ENCODE peak calls at places on chromosomes 16 and 17, in eight cellular contexts. A, M, H, P, E, S, N and R are unnamed samples. For H3K27me3, the result is how much of the 10 kb centered on the place peaks cover.

GRCh38 chr16:87854053-87854906 is 15.0 kb downstream of the SLC7A5 start:
- DNase-seq in A (no peak), M (no peak), H (peak), P (no peak), E (no peak), S (no peak), N (no peak), R (no peak)

GRCh38 chr17:44915321-44915726 is at the start of gene GFAP:
- DNase-seq in A (no peak), M (peak), H (no peak), P (no peak), E (peak), S (no peak), N (no peak), R (no peak)

GRCh38 chr17:384622-385194 is 32.1 kb upstream of the RPH3AL start:
- DNase-seq in A (no peak), M (no peak), H (no peak), P (no peak), E (no peak), S (no peak), N (no peak), R (no peak)

GRCh38 chr17:50559674-50560184 is 786 bp upstream of the CACNA1G start:
- DNase-seq in A (peak), M (peak), H (no peak), P (peak), E (peak), S (no peak), N (peak), R (peak)

GRCh38 chr16:1740781-1741490 is 30.4 kb downstream of the NME3 start:
- DNase-seq in A (no peak), M (no peak), H (no peak), P (no peak), E (no peak), S (no peak), N (no peak), R (no peak)

GRCh38 chr17:2889256-2889655 is 93.0 kb downstream of the RAP1GAP2 start:
- DNase-seq in A (no peak), M (no peak), H (no peak), P (no peak), E (no peak), S (no peak), N (no peak), R (no peak)

GRCh38 chr17:2337152-2337810 is at the start of gene SGSM2:
- DNase-seq in A (peak), M (peak), H (no peak), P (peak), E (peak), S (no peak), N (peak), R (peak)

GRCh38 chr16:48539485-48540221 is 70.3 kb downstream of the N4BP1 start:
- DNase-seq in A (no peak), M (no peak), H (no peak), P (no peak), E (no peak), S (no peak), N (no peak), R (no peak)

GRCh38 chr17:17670701-17671319 is 10.4 kb upstream of the RAI1 start:
- DNase-seq in A (no peak), M (no peak), H (no peak), P (no peak), E (no peak), S (no peak), N (no peak), R (peak)

GRCh38 chr17:78716292-78716691 is 65.8 kb downstream of the CYTH1 start:
- DNase-seq in A (no peak), M (no peak), H (no peak), P (no peak), E (no peak), S (no peak), N (no peak), R (no peak)

GRCh38 chr17:78716814-78717393 is 65.2 kb downstream of the CYTH1 start:
- DNase-seq in A (peak), M (peak), H (no peak), P (peak), E (peak), S (no peak), N (peak), R (peak)

GRCh38 chr17:78715000-78715771 is 66.9 kb downstream of the CYTH1 start:
- DNase-seq in A (no peak), M (no peak), H (no peak), P (no peak), E (no peak), S (no peak), N (no peak), R (peak)

GRCh38 chr17:78714534-78714933 is 67.5 kb downstream of the CYTH1 start:
- DNase-seq in A (no peak), M (no peak), H (no peak), P (no peak), E (no peak), S (no peak), N (no peak), R (peak)

GRCh38 chr17:78715876-78716275 is 66.2 kb downstream of the CYTH1 start:
- DNase-seq in A (no peak), M (no peak), H (no peak), P (no peak), E (no peak), S (no peak), N (no peak), R (no peak)
- H3K27ac ChIP-seq in A (no peak), M (no peak), H (no peak), P (no peak), E (no peak), S (no peak), N (no peak), R (no peak)

GRCh38 chr17:67717192-67717623 is 528 bp upstream of the NOL11 start:
- DNase-seq in A (no peak), M (no peak), H (no peak), P (no peak), E (no peak), S (no peak), N (no peak), R (no peak)

GRCh38 chr17:67711916-67712315 is 5.8 kb upstream of the NOL11 start:
- DNase-seq in A (no peak), M (no peak), H (no peak), P (no peak), E (no peak), S (no peak), N (no peak), R (no peak)

GRCh38 chr17:67712375-67712774 is 5.4 kb upstream of the NOL11 start:
- DNase-seq in A (no peak), M (no peak), H (no peak), P (no peak), E (no peak), S (no peak), N (no peak), R (no peak)

GRCh38 chr17:67716405-67716798 is 1.3 kb upstream of the NOL11 start:
- DNase-seq in A (no peak), M (no peak), H (no peak), P (no peak), E (no peak), S (no peak), N (no peak), R (no peak)

DNA sequence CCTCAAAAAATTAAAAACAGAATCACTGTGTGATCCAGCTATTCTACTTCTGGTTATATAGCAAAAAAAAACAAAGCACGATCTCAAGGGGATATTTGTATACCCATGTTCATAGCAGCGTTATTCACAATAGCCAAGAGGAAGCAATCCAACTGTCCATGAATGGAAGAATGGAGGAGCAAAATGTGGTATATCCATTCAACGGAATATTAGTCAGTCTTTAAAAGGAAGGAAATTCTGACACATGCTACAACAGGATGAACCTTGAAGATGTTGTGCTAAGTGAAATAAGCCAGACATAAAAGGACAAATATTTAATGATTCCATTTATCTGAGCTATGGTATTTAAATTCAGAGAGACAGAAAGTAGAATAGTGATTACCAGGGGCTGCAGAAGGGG is 4.6 kb upstream of the NOL11 start:
- DNase-seq in A (no peak), M (no peak), H (no peak), P (no peak), E (no peak), S (no peak), N (no peak), R (no peak)
- H3K4me3 ChIP-seq in A (no peak), M (no peak), H (no peak), P (no peak), E (no peak), S (no peak), N (no peak), R (no peak)

DNA sequence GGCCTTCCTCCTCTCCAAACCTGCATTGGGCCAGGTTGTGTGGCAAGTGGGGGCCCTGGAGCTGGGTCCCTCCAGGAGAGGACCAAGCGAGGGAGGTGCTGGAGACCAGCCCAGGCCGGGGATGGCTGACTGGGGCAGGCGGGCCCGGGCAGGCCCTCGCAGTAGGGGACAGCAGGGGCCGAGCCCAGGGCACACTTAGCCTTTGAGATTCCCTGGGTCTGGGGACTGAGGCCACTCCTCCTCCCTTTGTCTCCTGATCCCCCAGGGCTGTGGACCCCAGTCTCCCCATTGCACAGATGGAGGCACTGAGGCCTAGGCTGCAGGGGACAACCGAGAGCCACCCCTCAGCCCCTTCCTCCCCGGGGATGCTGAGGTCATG is 5.2 kb downstream of the FOXJ1 start:
- DNase-seq in A (no peak), M (no peak), H (no peak), P (no peak), E (no peak), S (no peak), N (no peak), R (no peak)
- H3K27me3 ChIP-seq in A (half or more), M (under half), H (under half), P (half or more), E (half or more), S (half or more), N (under half), R (under half)

DNA sequence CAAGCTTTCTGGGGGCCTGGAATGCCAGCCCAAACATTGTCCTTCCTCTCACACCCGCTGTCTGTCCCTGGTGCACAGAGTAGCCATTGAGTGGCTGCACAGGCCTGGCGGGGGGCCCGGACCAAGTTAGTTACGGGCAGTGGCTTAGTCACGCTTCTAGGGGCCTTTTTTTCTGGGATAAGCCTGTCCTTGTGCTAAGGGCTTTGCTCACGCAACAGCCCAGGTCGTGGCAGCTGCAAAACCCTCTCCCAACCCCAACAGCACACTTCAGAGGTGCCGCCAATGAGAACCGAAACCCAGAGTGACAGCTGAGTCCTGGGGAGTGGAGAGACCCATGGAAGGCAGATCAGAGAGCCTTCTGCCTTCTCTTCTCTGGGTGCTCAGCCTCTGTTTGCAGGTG is 9.0 kb downstream of the WSCD1 start:
- DNase-seq in A (no peak), M (no peak), H (no peak), P (no peak), E (no peak), S (no peak), N (no peak), R (peak)
- H3K27ac ChIP-seq in A (no peak), M (no peak), H (no peak), P (no peak), E (no peak), S (no peak), N (no peak), R (peak)

GRCh38 chr17:78892520-78892919 is 10.5 kb downstream of the CEP295NL start:
- DNase-seq in A (no peak), M (no peak), H (no peak), P (no peak), E (no peak), S (no peak), N (no peak), R (no peak)

GRCh38 chr17:78890111-78890897 is 12.7 kb downstream of the CEP295NL start:
- DNase-seq in A (no peak), M (peak), H (no peak), P (no peak), E (peak), S (no peak), N (no peak), R (no peak)

GRCh38 chr17:78892062-78892456 is 10.9 kb downstream of the CEP295NL start:
- DNase-seq in A (no peak), M (no peak), H (no peak), P (no peak), E (no peak), S (no peak), N (no peak), R (no peak)

GRCh38 chr17:78892936-78893379 is 10.0 kb downstream of the CEP295NL start:
- DNase-seq in A (no peak), M (no peak), H (no peak), P (no peak), E (no peak), S (no peak), N (no peak), R (no peak)

DNA sequence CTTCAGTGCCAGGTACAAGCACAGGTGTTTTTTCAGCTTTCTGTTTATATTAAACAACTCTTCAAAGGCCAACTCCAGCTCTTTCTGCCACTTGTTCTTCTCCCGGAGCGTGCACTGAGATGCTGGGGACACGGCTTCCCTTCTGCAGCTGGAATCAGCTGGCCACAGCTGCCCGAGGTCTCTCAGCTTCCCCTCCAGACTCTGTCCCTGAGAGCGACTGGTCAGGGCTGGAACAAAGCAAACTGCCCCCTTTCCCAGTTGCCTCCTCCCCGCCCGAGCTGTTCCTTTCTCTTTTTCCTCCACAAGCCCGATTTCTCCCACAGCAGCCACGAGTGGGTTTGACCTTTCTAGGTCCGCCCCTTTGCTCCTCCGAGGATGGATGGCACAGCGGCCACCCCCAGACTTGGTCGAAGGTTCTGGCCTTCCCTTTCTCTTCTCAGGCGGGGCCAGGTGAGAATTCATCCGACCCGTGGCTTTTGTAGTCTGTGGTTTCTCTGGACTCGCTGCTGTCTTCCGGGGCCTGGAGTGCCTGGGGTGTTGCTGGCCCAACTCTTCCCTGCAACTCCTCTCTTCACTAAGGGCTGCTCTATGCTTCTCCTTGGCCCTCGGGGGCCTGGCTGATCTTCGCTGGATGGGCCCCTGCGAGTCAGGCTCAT is 11.5 kb downstream of the CEP295NL start:
- DNase-seq in A (no peak), M (no peak), H (no peak), P (no peak), E (no peak), S (no peak), N (no peak), R (no peak)
- H3K4me3 ChIP-seq in A (no peak), M (no peak), H (no peak), P (no peak), E (no peak), S (no peak), N (no peak), R (no peak)

DNA sequence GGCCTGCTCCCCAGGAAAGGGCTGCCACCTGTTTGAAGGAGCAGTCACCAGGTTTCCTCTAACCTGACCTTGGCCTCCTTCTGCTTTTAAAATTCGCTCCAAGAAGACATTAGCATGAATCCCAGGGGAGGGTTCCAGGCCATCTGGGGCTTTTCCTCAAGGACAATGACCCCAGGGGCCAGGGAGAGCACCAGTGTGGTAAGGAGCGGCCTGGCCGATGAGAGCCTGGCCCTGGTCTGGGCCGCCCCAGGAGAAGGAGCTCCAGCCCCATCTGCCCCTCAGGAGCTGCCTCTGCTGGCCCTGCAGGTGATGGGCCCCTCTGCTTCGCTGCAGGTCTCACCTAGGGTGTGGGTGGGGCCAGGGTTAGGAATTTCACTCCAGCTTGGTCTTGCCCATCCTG is 209.2 kb upstream of the TNRC6C start:
- DNase-seq in A (no peak), M (peak), H (no peak), P (no peak), E (no peak), S (no peak), N (no peak), R (no peak)
- H3K27me3 ChIP-seq in A (under half), M (under half), H (half or more), P (under half), E (under half), S (under half), N (under half), R (under half)

GRCh38 chr17:64254755-64255154 is 8.3 kb downstream of the TEX2 start:
- DNase-seq in A (no peak), M (no peak), H (no peak), P (no peak), E (no peak), S (no peak), N (no peak), R (no peak)

GRCh38 chr17:64259436-64259835 is 3.6 kb downstream of the TEX2 start:
- DNase-seq in A (no peak), M (no peak), H (no peak), P (no peak), E (no peak), S (no peak), N (no peak), R (no peak)

GRCh38 chr17:64255764-64256163 is 7.3 kb downstream of the TEX2 start:
- DNase-seq in A (no peak), M (no peak), H (no peak), P (no peak), E (no peak), S (no peak), N (no peak), R (no peak)

GRCh38 chr17:64259922-64260321 is 3.1 kb downstream of the TEX2 start:
- DNase-seq in A (peak), M (no peak), H (peak), P (peak), E (no peak), S (no peak), N (no peak), R (no peak)

DNA sequence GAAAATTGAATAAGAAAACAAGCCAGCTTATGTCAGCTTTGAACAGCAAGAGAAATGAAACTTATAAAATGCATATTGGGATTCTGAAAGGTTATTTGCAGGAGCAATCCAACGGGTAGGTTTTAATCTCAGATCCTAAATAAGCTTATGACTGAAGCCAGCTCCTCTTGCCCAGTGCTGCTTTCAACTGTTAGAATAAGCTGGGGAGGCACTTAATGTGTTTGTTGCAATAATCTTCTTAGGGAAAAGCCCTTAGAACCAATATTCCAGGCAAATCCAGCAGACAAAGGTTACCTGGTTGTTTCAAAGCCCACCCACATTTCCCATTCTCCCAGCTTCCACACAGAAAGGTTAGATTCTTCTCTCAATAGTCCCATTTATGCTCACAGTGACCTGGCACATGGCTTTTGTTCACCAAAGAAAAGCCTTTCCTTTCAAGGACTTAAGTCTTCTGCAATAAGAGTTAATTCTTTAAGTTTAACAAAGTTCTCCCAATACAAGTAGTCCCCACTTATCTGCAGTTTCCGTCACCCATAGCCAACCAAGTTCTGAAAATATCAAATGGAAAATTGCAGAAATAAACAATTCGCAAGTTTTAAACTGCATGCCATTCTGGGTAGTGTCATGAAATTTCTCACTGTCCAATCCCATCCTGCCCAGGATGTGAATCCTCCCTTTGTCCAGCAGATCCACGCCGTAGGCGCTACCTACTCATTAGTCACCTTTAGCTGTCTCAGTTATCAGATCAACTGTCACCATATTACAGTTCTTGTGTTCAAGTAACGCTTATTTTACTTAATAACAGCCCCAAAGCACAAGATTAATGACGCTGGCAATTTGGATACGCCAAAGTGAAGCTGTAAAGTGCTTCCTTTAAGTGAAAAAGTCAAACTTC is 5.9 kb downstream of the TEX2 start:
- DNase-seq in A (peak), M (no peak), H (peak), P (no peak), E (no peak), S (no peak), N (no peak), R (no peak)
- H3K27ac ChIP-seq in A (no peak), M (no peak), H (no peak), P (no peak), E (no peak), S (no peak), N (no peak), R (no peak)

GRCh38 chr17:80832888-80833583 is 158.6 kb upstream of the CHMP6 start:
- DNase-seq in A (peak), M (peak), H (peak), P (peak), E (peak), S (peak), N (peak), R (peak)
- H3K4me3 ChIP-seq in A (peak), M (peak), H (peak), P (peak), E (peak), S (peak), N (peak), R (peak)